ENCODE peak calls at places on chromosome 4, in six cellular contexts. A is heart right ventricle, T is heart left ventricle, J is cardiac muscle cell, D is colonic mucosa, H is adrenal gland. E is an unnamed sample.

GRCh38 chr4:134145369-134145768 is 56.2 kb downstream of the PABPC4L start:
- DNase-seq in A (no peak), T (no peak), J (no peak), D (no peak), H (no peak), E (no peak)

GRCh38 chr4:107988763-107989035 is 990 bp upstream of the HADH start:
- DNase-seq in A (no peak), T (no peak), J (no peak), D (peak), H (no peak), E (no peak)

GRCh38 chr4:118351851-118352827 is 664 bp downstream of the PRSS12 start:
- DNase-seq in A (no peak), T (no peak), J (peak), D (peak), H (peak), E (peak)

GRCh38 chr4:41268024-41268423 is 11.3 kb downstream of the UCHL1 start:
- DNase-seq in A (no peak), T (no peak), J (no peak), D (no peak), H (no peak), E (no peak)

GRCh38 chr4:1463088-1463926 is 57.1 kb upstream of the NKX1-1 start:
- DNase-seq in A (no peak), T (no peak), J (no peak), D (no peak), H (no peak), E (peak)

GRCh38 chr4:107625503-107625902 is 94.5 kb downstream of the PAPSS1 start:
- DNase-seq in A (no peak), T (no peak), J (no peak), D (no peak), H (no peak), E (no peak)

GRCh38 chr4:88285235-88285505 is 809 bp upstream of the PPM1K start:
- DNase-seq in A (no peak), T (no peak), J (no peak), D (no peak), H (no peak), E (no peak)

GRCh38 chr4:38582445-38582844 is 81.6 kb upstream of the KLF3 start:
- DNase-seq in A (no peak), T (no peak), J (no peak), D (no peak), H (no peak), E (no peak)

GRCh38 chr4:10696253-10696652 is 11.7 kb upstream of the CLNK start:
- DNase-seq in A (no peak), T (no peak), J (no peak), D (no peak), H (no peak), E (no peak)

GRCh38 chr4:78645853-78646757 is 94.5 kb downstream of the ANXA3 start:
- DNase-seq in A (peak), T (peak), J (no peak), D (peak), H (peak), E (peak)

GRCh38 chr4:39331191-39331590 is 35.0 kb downstream of the RFC1 start:
- DNase-seq in A (no peak), T (no peak), J (no peak), D (no peak), H (no peak), E (no peak)

GRCh38 chr4:153792007-153792892 is 3.4 kb upstream of the SFRP2 start:
- DNase-seq in A (no peak), T (no peak), J (peak), D (peak), H (peak), E (peak)

GRCh38 chr4:153541426-153542096 is 75.4 kb downstream of the TMEM131L start:
- DNase-seq in A (no peak), T (no peak), J (no peak), D (no peak), H (no peak), E (peak)

GRCh38 chr4:144645102-144645469 is 870 bp upstream of the HHIP start:
- DNase-seq in A (peak), T (no peak), J (no peak), D (no peak), H (peak), E (no peak)

GRCh38 chr4:88251914-88252313 is 32.4 kb downstream of the PPM1K start:
- DNase-seq in A (no peak), T (no peak), J (no peak), D (no peak), H (no peak), E (no peak)

GRCh38 chr4:85557016-85557901 is 82.3 kb downstream of the ARHGAP24 start:
- DNase-seq in A (no peak), T (no peak), J (no peak), D (no peak), H (no peak), E (no peak)

GRCh38 chr4:125735107-125735506 is 420.4 kb downstream of the FAT4 start:
- DNase-seq in A (no peak), T (peak), J (peak), D (no peak), H (no peak), E (peak)

GRCh38 chr4:83114576-83114975 is at the start of gene PLAC8:
- DNase-seq in A (no peak), T (no peak), J (no peak), D (peak), H (no peak), E (no peak)

GRCh38 chr4:127469575-127470289 is 163.0 kb upstream of the INTU start:
- DNase-seq in A (no peak), T (no peak), J (no peak), D (no peak), H (no peak), E (no peak)

GRCh38 chr4:168585168-168586091 is 88.6 kb downstream of the PALLD start:
- DNase-seq in A (peak), T (peak), J (peak), D (peak), H (peak), E (peak)

GRCh38 chr4:1559896-1560650 is 124.0 kb downstream of the FAM53A start:
- DNase-seq in A (no peak), T (no peak), J (no peak), D (no peak), H (no peak), E (no peak)

GRCh38 chr4:98467627-98468072 is 190.8 kb downstream of the TSPAN5 start:
- DNase-seq in A (peak), T (peak), J (peak), D (peak), H (peak), E (peak)

GRCh38 chr4:119046263-119046662 is 89.4 kb upstream of the MYOZ2 start:
- DNase-seq in A (peak), T (peak), J (peak), D (no peak), H (peak), E (no peak)

GRCh38 chr4:176357359-176358082 is 37.8 kb downstream of the SPCS3 start:
- DNase-seq in A (no peak), T (no peak), J (no peak), D (no peak), H (no peak), E (peak)

GRCh38 chr4:90727938-90728337 is 600.7 kb downstream of the CCSER1 start:
- DNase-seq in A (no peak), T (no peak), J (peak), D (no peak), H (no peak), E (no peak)

GRCh38 chr4:14446311-14446710 is 556.0 kb upstream of the CPEB2 start:
- DNase-seq in A (no peak), T (no peak), J (no peak), D (no peak), H (no peak), E (peak)

GRCh38 chr4:158863296-158863695 is 94.5 kb downstream of the FNIP2 start:
- DNase-seq in A (no peak), T (no peak), J (no peak), D (no peak), H (no peak), E (no peak)

GRCh38 chr4:110170861-110171260 is 27.6 kb downstream of the ELOVL6 start:
- DNase-seq in A (no peak), T (no peak), J (no peak), D (no peak), H (no peak), E (no peak)

GRCh38 chr4:5020341-5020740 is 1.1 kb upstream of the CYTL1 start:
- DNase-seq in A (no peak), T (no peak), J (no peak), D (no peak), H (no peak), E (no peak)

GRCh38 chr4:5018096-5018495 is 1.2 kb downstream of the CYTL1 start:
- DNase-seq in A (no peak), T (no peak), J (no peak), D (no peak), H (no peak), E (no peak)

GRCh38 chr4:5018603-5019002 is 655 bp downstream of the CYTL1 start:
- DNase-seq in A (no peak), T (no peak), J (no peak), D (no peak), H (no peak), E (no peak)

GRCh38 chr4:5019796-5020195 is 538 bp upstream of the CYTL1 start:
- DNase-seq in A (no peak), T (no peak), J (no peak), D (no peak), H (no peak), E (no peak)

GRCh38 chr4:5019274-5019673 is at the start of gene CYTL1:
- DNase-seq in A (no peak), T (no peak), J (peak), D (no peak), H (no peak), E (no peak)
- H3K4me3 ChIP-seq in A (peak), T (no peak), J (no peak), D (no peak), H (no peak), E (no peak)

DNA sequence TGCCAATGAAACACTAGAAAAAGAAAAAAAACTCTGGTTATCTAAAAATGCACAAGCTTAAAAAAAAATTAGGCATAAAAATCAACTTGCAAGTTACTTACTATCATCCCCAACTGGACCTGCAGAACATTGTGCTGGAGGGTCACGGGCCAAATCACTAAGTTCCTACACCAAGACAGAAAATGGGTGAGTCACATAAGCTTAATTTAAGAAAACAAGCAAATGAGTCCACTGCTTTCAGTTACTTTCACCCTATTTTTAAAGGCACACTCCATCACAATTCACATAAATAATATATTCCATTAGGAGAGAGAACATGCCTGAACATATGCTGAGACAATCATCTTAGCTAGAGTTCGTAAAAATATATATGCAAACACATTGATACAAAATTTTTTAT is 17.7 kb downstream of the UBE2D3 start:
- DNase-seq in A (no peak), T (no peak), J (no peak), D (no peak), H (no peak), E (peak)
- TF ChIP-seq CTCF in A (no peak), T (no peak), J (no peak), D (no peak), H (no peak), E (no peak)

GRCh38 chr4:96183630-96184029 is 343.7 kb downstream of the PDHA2 start:
- DNase-seq in A (no peak), T (no peak), J (no peak), D (no peak), H (no peak), E (no peak)
- H3K4me3 ChIP-seq in A (no peak), T (no peak), J (no peak), D (no peak), H (no peak), E (no peak)

DNA sequence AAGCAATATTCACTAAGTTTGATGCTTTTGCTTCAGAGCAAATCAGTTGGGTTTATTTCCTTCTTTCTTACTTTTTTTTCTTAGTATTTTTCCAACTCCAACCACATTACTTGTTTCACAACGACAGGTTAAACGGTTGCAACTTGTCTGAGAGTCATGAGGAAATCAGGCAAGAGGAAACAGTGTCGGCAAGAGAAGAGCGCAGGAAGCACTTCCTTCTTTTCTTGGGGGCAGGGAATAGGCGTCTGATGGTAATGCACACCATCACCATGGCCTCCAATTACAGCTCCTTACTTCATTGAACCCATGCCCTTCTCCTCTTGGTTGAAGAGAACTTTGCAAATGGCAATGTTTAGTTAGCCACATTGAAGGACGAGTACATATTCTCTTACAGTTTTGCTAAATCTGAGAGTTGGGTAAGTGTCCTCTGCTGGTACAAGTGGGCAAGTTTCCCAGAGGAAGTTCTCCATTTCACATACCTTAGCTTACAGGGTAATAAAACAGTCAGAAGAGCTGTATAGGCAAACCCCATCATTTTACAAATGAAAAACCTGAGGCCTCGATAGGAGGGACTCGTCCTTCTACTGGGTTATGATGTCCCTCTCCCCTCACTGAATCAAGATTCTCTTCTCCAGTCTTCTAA is 8.3 kb upstream of the CXCL8 start:
- DNase-seq in A (no peak), T (no peak), J (no peak), D (no peak), H (no peak), E (no peak)
- TF ChIP-seq CTCF in A (no peak), T (no peak), J (no peak), D (no peak), H (no peak), E (no peak)

DNA sequence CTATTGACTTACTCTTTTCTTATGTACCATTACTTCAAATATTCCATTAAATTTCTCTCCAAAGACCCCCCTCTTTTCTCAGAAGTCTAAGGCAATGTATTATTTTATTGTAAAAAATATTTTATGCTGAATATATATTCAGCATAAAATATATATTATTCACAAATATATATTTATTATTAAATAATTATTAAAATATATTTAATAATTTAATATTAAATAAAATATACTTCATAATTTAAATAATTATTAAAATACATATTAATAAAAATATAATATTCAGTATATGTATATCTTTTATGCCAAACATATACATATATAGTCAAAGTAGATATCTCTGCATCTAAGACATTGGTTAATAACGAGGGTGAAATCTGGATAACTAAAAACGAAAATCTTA is 418.4 kb downstream of the GASK1B start:
- DNase-seq in A (no peak), T (no peak), J (no peak), D (no peak), H (no peak), E (no peak)
- H3K4me3 ChIP-seq in A (no peak), T (no peak), J (no peak), D (no peak), H (no peak), E (no peak)

GRCh38 chr4:101037249-101037648 is 310.1 kb downstream of the PPP3CA start:
- DNase-seq in A (no peak), T (no peak), J (no peak), D (no peak), H (no peak), E (no peak)

GRCh38 chr4:101037938-101038413 is 309.4 kb downstream of the PPP3CA start:
- DNase-seq in A (no peak), T (peak), J (no peak), D (no peak), H (no peak), E (no peak)

GRCh38 chr4:101031971-101032370 is 315.4 kb downstream of the PPP3CA start:
- DNase-seq in A (no peak), T (no peak), J (no peak), D (no peak), H (no peak), E (no peak)

GRCh38 chr4:101035522-101035921 is 311.8 kb downstream of the PPP3CA start:
- DNase-seq in A (no peak), T (no peak), J (no peak), D (no peak), H (no peak), E (no peak)

DNA sequence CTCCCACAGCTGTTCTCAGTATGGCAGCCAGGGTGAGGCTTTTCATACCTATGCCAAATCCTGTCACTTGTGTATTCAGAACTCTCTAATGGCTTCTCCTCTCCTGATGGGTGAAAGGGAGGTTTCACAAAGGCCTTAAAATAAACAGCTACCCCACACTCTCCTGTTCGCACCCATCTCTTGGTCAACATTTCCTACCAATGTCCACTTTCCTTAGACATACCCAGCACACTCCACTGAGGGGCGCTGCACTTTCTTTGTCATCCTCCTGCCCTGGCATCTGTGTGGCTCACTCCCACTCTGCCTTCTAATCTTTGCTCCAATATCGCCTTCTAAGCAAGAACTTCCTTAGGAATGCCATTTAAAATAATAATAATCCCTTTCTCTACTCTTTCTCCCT is 313.3 kb downstream of the PPP3CA start:
- DNase-seq in A (no peak), T (no peak), J (no peak), D (no peak), H (no peak), E (no peak)
- TF ChIP-seq CTCF in A (no peak), T (no peak), J (peak), D (no peak), H (no peak), E (no peak)

E was measured in fibroblast of mammary gland.